ENCODE peak calls at places on chromosome 18, in four cellular contexts. X, Q, D and J are unnamed samples. For H3K9me3 and H3K4me1, the result is how much of the 10 kb centered on the place peaks cover.

GRCh38 chr18:69906765-69907164 is 40.9 kb downstream of the CD226 start:
- DNase-seq in Q (no peak), X (no peak), D (no peak), J (no peak)

GRCh38 chr18:9735879-9736278 is 27.8 kb downstream of the RAB31 start:
- DNase-seq in X (no peak), D (no peak), Q (no peak), J (no peak)

GRCh38 chr18:64017870-64018269 is 48.0 kb downstream of the SERPINB8 start:
- DNase-seq in Q (no peak), D (no peak), X (peak), J (peak)

GRCh38 chr18:10530852-10531251 is 5.0 kb downstream of the NAPG start:
- DNase-seq in Q (no peak), X (no peak), D (no peak), J (no peak)

GRCh38 chr18:79970419-79971133 is 6.1 kb downstream of the HSBP1L1 start:
- DNase-seq in D (no peak), X (no peak), Q (no peak), J (no peak)

GRCh38 chr18:24212939-24213338 is 74.1 kb downstream of the CABYR start:
- DNase-seq in X (no peak), Q (no peak), D (no peak), J (no peak)

GRCh38 chr18:3869848-3870247 is 419.9 kb downstream of the TGIF1 start:
- DNase-seq in D (no peak), X (peak), Q (no peak), J (no peak)

GRCh38 chr18:58345064-58345463 is 283.8 kb downstream of the ALPK2 start:
- DNase-seq in D (no peak), Q (no peak), X (no peak), J (peak)

GRCh38 chr18:75220786-75221355 is 10.3 kb downstream of the TSHZ1 start:
- DNase-seq in X (no peak), D (no peak), Q (no peak), J (no peak)

GRCh38 chr18:10559566-10560456 is 34.0 kb downstream of the NAPG start:
- DNase-seq in D (no peak), X (no peak), Q (peak), J (no peak)

GRCh38 chr18:9831046-9831722 is 54.6 kb upstream of the TXNDC2 start:
- DNase-seq in Q (peak), X (no peak), D (no peak), J (no peak)

GRCh38 chr18:59238385-59238784 is 18.4 kb downstream of the GRP start:
- DNase-seq in X (no peak), D (no peak), Q (no peak), J (no peak)

DNA sequence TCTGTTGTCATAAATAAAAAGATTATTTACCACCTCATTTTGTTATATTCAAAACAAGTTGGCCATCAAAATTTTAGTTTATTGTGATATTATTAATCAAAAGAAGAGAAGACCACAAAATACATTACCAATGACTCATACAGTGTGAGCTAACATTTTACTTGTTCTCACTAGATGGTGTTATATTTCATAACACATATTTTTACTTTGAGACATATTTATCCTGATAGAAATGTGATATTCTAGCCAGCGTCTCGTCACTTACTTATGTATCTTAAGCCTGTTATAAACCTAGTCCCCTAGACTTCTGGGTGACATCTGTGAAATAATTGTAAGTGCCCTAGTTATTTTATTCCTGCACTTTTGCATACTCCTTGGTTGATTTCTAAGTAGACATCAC is 263.2 kb downstream of the CDH7 start:
- DNase-seq in D (no peak), Q (no peak), X (no peak), J (no peak)
- H3K9me3 ChIP-seq in D (under half), Q (under half), X (under half), J (under half)

GRCh38 chr18:21241224-21242131 is 554 bp upstream of the GREB1L start:
- DNase-seq in X (no peak), Q (peak), D (peak), J (peak)

GRCh38 chr18:21242141-21243040 is at the start of gene GREB1L:
- DNase-seq in D (peak), Q (peak), X (peak), J (peak)

DNA sequence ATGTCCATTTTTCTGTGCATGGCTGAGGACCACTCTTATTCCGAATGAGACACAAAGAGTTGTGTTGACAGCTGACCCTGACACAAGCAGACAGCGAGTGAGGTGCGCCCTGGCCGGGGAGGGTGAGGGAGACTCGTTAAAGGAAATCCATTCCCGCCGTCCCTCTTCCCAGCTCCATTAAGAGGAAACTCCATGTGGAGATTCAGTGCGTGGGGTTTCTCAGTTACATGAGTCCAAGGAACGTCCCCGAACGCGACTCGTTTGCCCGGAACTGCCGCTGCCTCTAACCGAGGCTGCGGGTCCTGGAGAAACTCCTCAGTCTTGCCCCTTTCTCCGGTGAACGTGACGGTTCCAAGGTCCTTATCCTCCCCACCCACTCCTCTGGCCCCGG is 1.0 kb downstream of the GREB1L start:
- DNase-seq in Q (peak), D (no peak), X (peak), J (peak)
- H3K4me3 ChIP-seq in Q (peak), D (peak), X (peak), J (peak)

DNA sequence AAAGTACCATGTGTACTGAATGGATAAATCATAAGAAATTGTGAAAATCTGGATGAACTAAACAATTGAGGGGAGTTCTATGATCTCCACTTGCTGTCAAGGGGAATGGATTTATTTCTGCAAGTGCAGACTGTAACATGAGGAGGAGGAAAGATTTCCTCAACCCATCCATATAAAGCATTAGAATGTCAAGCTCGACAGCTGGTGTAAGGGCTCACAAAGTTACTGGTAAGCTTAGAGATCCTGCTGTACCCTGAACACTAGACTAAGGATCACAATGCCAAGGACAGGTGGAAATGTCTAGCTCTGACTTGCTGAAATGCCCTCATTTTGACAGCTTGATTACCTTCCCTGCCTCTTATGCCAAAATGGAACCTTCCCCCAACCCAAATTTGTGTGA is 125.3 kb downstream of the TCF4 start:
- DNase-seq in Q (no peak), X (no peak), D (no peak), J (no peak)
- H3K4me1 ChIP-seq in Q (under half), X (under half), D (under half), J (under half)

GRCh38 chr18:78776151-78776550 is 203.5 kb upstream of the SALL3 start:
- DNase-seq in D (no peak), Q (no peak), X (no peak), J (no peak)
- H3K9me3 ChIP-seq in D (under half), Q (under half), X (under half), J (under half)

GRCh38 chr18:50877545-50878265 is 1.2 kb upstream of the ME2 start:
- DNase-seq in Q (no peak), X (no peak), D (no peak), J (no peak)
- H3K4me3 ChIP-seq in Q (peak), X (peak), D (peak), J (peak)

GRCh38 chr18:48139427-48140347 is 209.2 kb upstream of the SMAD2 start:
- DNase-seq in D (no peak), Q (no peak), X (no peak), J (no peak)
- H3K4me1 ChIP-seq in D (under half), Q (under half), X (under half), J (under half)

DNA sequence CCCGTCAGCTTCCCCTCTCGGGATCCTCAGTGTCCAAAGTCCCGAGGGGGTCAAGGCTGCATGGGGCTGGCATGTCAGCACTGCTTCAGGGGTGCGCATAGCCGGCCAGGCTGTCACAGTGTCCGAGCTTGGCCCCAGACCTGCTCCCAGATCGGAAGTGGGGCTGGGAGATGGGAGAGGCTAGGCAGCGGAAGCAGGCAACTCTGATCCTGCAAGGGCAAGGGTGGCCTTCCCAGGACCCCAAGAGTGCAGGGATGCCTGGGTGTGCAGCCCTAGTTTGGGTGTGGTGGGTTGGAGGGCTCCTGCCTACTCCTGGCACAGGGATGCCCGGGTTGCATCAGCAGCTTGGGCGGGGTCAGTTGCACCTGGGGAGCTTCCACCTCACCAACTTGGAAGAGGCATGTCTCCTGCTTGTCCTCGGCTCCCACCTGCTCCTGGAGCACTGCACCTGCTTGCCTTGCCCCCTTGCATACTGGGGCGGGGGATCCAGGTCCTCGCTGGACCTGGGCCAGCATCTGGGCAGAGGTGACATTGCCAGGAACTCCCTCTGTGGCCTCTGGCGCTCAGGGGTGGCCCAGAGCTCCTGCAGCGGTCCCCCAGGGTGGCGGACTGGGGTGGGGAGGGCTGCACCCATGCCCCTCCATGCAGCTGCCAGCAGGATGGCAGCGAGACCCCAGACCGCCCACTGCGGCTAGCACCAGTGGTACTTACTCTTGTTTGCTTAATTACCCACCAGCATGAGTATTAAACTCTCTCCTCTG is 41.3 kb downstream of the CBLN2 start:
- DNase-seq in D (peak), Q (no peak), X (no peak), J (no peak)
- H3K9me3 ChIP-seq in D (under half), Q (under half), X (under half), J (under half)

GRCh38 chr18:2717407-2717806 is 61.9 kb downstream of the SMCHD1 start:
- DNase-seq in Q (no peak), D (no peak), X (no peak), J (no peak)

GRCh38 chr18:2715990-2716389 is 60.5 kb downstream of the SMCHD1 start:
- DNase-seq in X (no peak), Q (no peak), D (no peak), J (no peak)

GRCh38 chr18:2723207-2723606 is 67.7 kb downstream of the SMCHD1 start:
- DNase-seq in Q (no peak), X (no peak), D (no peak), J (no peak)

GRCh38 chr18:2716394-2717326 is 61.1 kb downstream of the SMCHD1 start:
- DNase-seq in X (no peak), D (no peak), Q (no peak), J (no peak)

DNA sequence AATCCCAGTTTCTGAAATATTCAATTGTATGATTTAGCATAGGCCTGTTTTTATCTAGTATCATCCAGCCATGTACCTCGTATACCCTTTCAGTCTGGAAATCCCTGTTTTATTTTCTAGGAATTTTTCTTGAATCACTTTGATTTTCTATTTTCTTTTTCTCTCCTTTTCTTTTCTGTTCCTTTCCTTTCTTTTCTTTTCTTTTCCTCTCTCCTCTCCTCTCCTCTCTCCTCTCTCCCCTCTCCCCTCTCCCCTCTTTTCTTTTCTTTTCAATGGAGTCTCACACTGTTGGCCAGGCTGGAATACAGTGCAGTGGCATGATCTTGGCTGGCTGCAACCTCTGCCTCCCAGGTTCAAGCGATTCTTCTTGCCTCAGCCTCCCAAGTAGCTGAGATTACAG is 63.5 kb downstream of the SMCHD1 start:
- DNase-seq in X (no peak), Q (no peak), D (no peak), J (no peak)
- H3K4me3 ChIP-seq in X (no peak), Q (no peak), D (no peak), J (no peak)